ENCODE peak calls at places on chromosome 16, in six cellular contexts. Y, C, E, A, T and J are unnamed samples.

GRCh38 chr16:55047331-55047730 is 116.7 kb downstream of the IRX5 start:
- DNase-seq in C (no peak), E (no peak), A (no peak), T (no peak), Y (no peak), J (no peak)

GRCh38 chr16:76265434-76266045 is 11.7 kb upstream of the CNTNAP4 start:
- DNase-seq in C (peak), E (no peak), Y (peak), T (peak), A (peak), J (peak)

GRCh38 chr16:72985148-72985882 is 62.6 kb downstream of the ZFHX3 start:
- DNase-seq in C (no peak), A (no peak), T (peak), E (no peak), Y (peak), J (peak)

GRCh38 chr16:4370570-4371480 is 823 bp upstream of the VASN start:
- DNase-seq in E (no peak), A (no peak), Y (peak), C (no peak), T (no peak), J (peak)

GRCh38 chr16:57906385-57907316 is 64.3 kb downstream of the CNGB1 start:
- DNase-seq in T (no peak), Y (no peak), C (peak), E (peak), A (no peak), J (no peak)

GRCh38 chr16:23679274-23679985 is 741 bp downstream of the PLK1 start:
- DNase-seq in E (peak), Y (peak), T (peak), C (peak), A (no peak), J (peak)

GRCh38 chr16:58855291-58855823 is 121.2 kb upstream of the GOT2 start:
- DNase-seq in A (no peak), T (no peak), E (peak), Y (no peak), C (no peak), J (no peak)

GRCh38 chr16:4529085-4530060 is 9.2 kb downstream of the CDIP1 start:
- DNase-seq in E (no peak), T (no peak), A (peak), Y (peak), C (peak), J (peak)

GRCh38 chr16:20904507-20905079 is 4.0 kb downstream of the LYRM1 start:
- DNase-seq in T (peak), C (no peak), Y (peak), A (no peak), E (no peak), J (peak)

GRCh38 chr16:89366561-89367537 is 123.5 kb downstream of the ANKRD11 start:
- DNase-seq in T (no peak), A (no peak), E (no peak), C (no peak), Y (no peak), J (no peak)

GRCh38 chr16:67860589-67861398 is 12.1 kb upstream of the EDC4 start:
- DNase-seq in T (peak), C (no peak), E (no peak), A (no peak), Y (peak), J (peak)

GRCh38 chr16:12868169-12868568 is 33.2 kb upstream of the SHISA9 start:
- DNase-seq in Y (no peak), E (no peak), C (no peak), T (no peak), A (no peak), J (no peak)

GRCh38 chr16:80233097-80233835 is 307.5 kb upstream of the DYNLRB2 start:
- DNase-seq in T (no peak), C (no peak), Y (no peak), E (no peak), A (no peak), J (peak)

GRCh38 chr16:1060416-1061340 is 11.9 kb upstream of the SSTR5 start:
- DNase-seq in Y (no peak), T (no peak), A (no peak), C (no peak), E (no peak), J (no peak)

GRCh38 chr16:81821422-81822128 is 42.5 kb downstream of the PLCG2 start:
- DNase-seq in C (no peak), E (no peak), Y (no peak), A (no peak), T (no peak), J (no peak)

GRCh38 chr16:20867585-20867984 is 32.6 kb downstream of the DCUN1D3 start:
- DNase-seq in C (no peak), A (no peak), E (no peak), T (no peak), Y (peak), J (no peak)

GRCh38 chr16:9099131-9099625 is 7.7 kb downstream of the HAPSTR1 start:
- DNase-seq in A (no peak), Y (peak), T (peak), C (no peak), E (no peak), J (peak)
- H3K9ac ChIP-seq in A (no peak), Y (no peak), T (no peak), C (no peak), E (no peak), J (no peak)

GRCh38 chr16:51553314-51553713 is 402.2 kb upstream of the SALL1 start:
- DNase-seq in Y (no peak), A (no peak), T (no peak), E (no peak), C (no peak), J (no peak)
- H2AK5ac ChIP-seq in Y (peak), A (no peak), T (no peak), E (no peak), C (no peak), J (no peak)

DNA sequence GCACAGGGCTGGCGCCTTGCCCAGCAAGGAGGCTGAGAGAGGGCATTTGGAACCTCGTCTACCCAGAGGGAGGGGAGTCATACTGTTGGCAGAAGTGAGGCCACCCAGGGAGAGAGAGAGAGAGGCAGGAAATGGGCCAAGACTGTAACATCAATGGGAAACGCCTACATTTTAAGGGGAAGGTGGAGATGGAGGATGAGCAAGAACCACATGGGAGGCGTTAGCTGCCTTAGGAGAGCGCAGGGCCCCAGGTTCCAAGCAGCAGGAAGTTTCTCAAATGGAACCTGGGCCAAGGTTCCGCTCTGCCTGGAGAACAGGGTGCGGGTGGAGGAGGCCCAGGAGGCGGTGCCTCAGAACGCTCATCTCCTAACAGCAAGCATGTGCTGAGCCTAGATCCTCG is 2.6 kb upstream of the WFDC1 start:
- DNase-seq in Y (no peak), E (no peak), T (no peak), C (no peak), A (no peak), J (no peak)
- H3K14ac ChIP-seq in Y (no peak), E (no peak), T (no peak), C (no peak), A (no peak), J (no peak)

GRCh38 chr16:31148896-31149295 is 970 bp downstream of the PRSS36 start:
- DNase-seq in C (no peak), E (no peak), T (no peak), Y (no peak), A (no peak), J (no peak)
- H3K9ac ChIP-seq in C (no peak), E (no peak), T (no peak), Y (no peak), A (no peak), J (no peak)